ENCODE peak calls at places on chromosomes 7 and 10, in seven cellular contexts. S, N, O, J, B, U and T are unnamed samples.

GRCh38 chr10:5987747-5988146 is 10.4 kb upstream of the IL15RA start:
- DNase-seq in S (no peak), N (no peak), O (no peak), J (no peak), B (no peak), U (peak; percentile 54), T (no peak)

GRCh38 chr10:114544045-114544659 is 113.9 kb downstream of the ABLIM1 start:
- DNase-seq in S (no peak), N (no peak), O (no peak), J (no peak), B (no peak), U (no peak), T (no peak)

GRCh38 chr7:29337628-29338116 is 143.1 kb downstream of the CHN2 start:
- DNase-seq in S (no peak), N (no peak), O (peak; percentile 78), J (no peak), B (no peak), U (no peak), T (no peak)

GRCh38 chr10:60389413-60390009 is at the start of gene ANK3:
- DNase-seq in S (no peak), N (no peak), O (no peak), J (no peak), B (no peak), U (no peak), T (no peak)

GRCh38 chr10:62019013-62019684 is 117.7 kb downstream of the ARID5B start:
- DNase-seq in S (no peak), N (no peak), O (peak; percentile 90), J (no peak), B (no peak), U (no peak), T (no peak)

GRCh38 chr10:47046321-47047126 is 135.3 kb downstream of the PTPN20 start:
- DNase-seq in S (no peak), N (no peak), O (no peak), J (no peak), B (no peak), U (no peak), T (no peak)

GRCh38 chr10:28442375-28442774 is 90.5 kb upstream of the WAC start:
- DNase-seq in S (no peak), N (no peak), O (no peak), J (no peak), B (no peak), U (no peak), T (no peak)

GRCh38 chr7:98687331-98687863 is 70.3 kb downstream of the NPTX2 start:
- DNase-seq in S (peak; percentile 38), N (no peak), O (no peak), J (no peak), B (no peak), U (no peak), T (no peak)

GRCh38 chr7:30894866-30895408 is 16.7 kb upstream of the AQP1 start:
- DNase-seq in S (no peak), N (no peak), O (no peak), J (no peak), B (peak; percentile 65), U (no peak), T (no peak)

GRCh38 chr7:30897770-30898169 is 13.9 kb upstream of the AQP1 start:
- DNase-seq in S (no peak), N (no peak), O (no peak), J (no peak), B (peak; percentile 8), U (no peak), T (no peak)

GRCh38 chr7:30894009-30894408 is 17.6 kb upstream of the AQP1 start:
- DNase-seq in S (no peak), N (no peak), O (no peak), J (no peak), B (peak; percentile 48), U (no peak), T (no peak)

GRCh38 chr7:30896783-30897617 is 14.7 kb upstream of the AQP1 start:
- DNase-seq in S (no peak), N (no peak), O (no peak), J (no peak), B (peak; percentile 81), U (no peak), T (no peak)

GRCh38 chr7:30896041-30896440 is 15.6 kb upstream of the AQP1 start:
- DNase-seq in S (no peak), N (no peak), O (no peak), J (no peak), B (peak; percentile 41), U (no peak), T (no peak)
- H3K4me1 ChIP-seq in S (peaks cover 13% of the 10 kb centered on the region), N (peaks cover 8% of the 10 kb centered on the region), O (peaks cover 9% of the 10 kb centered on the region), J (no peaks in the 10 kb centered on the region), B (peaks cover 57% of the 10 kb centered on the region), U (peaks cover 75% of the 10 kb centered on the region), T (peaks cover 33% of the 10 kb centered on the region)

GRCh38 chr10:69364232-69364631 is 52.5 kb downstream of the TACR2 start:
- DNase-seq in S (no peak), N (no peak), O (no peak), J (no peak), B (no peak), U (no peak), T (no peak)
- H3K27ac ChIP-seq in S (no peak overlapping the region), N (no peak overlapping the region), O (no peak overlapping the region), J (no peak overlapping the region), B (no peak overlapping the region), U (no peak overlapping the region), T (peak overlapping the region; percentile 95)

DNA sequence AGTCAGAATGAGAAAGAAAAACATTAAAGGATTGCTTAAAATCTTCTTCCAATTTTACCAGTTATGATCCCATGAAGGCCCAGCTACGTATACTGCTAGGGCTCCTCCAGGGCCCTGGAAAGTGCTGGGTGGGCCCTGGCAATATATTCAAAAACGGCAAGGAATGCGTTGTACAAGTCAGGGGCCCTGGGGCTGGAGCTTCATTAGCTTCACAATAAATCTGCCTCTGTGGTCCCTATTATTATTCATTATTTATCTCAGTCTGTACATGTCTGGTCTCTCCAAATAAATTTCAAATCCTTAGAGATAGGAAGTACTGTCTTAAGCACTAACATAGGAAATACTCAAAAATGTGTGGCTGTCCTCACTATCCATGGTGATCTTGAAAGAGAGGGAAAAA is 7.6 kb downstream of the JAZF1 start:
- DNase-seq in S (no peak), N (no peak), O (no peak), J (no peak), B (no peak), U (no peak), T (no peak)
- H3K4me1 ChIP-seq in S (peaks cover 9% of the 10 kb centered on the region), N (peaks cover 3% of the 10 kb centered on the region), O (peaks cover 6% of the 10 kb centered on the region), J (no peaks in the 10 kb centered on the region), B (peaks cover 4% of the 10 kb centered on the region), U (peaks cover 26% of the 10 kb centered on the region), T (peaks cover 2% of the 10 kb centered on the region)

GRCh38 chr10:78656815-78657621 is 411.7 kb upstream of the ZMIZ1 start:
- DNase-seq in S (peak; percentile 78), N (no peak), O (peak; percentile 62), J (peak; percentile 39), B (peak; percentile 63), U (peak; percentile 23), T (no peak)
- H3K27ac ChIP-seq in S (peak overlapping the region; percentile 12), N (no peak overlapping the region), O (no peak overlapping the region), J (no peak overlapping the region), B (no peak overlapping the region), U (no peak overlapping the region), T (no peak overlapping the region)

GRCh38 chr10:87935290-87936141 is 72.1 kb downstream of the PTEN start:
- DNase-seq in S (no peak), N (no peak), O (peak; percentile 68), J (no peak), B (no peak), U (no peak), T (no peak)

GRCh38 chr10:87942884-87943527 is 79.6 kb downstream of the PTEN start:
- DNase-seq in S (no peak), N (no peak), O (peak; percentile 32), J (no peak), B (no peak), U (no peak), T (no peak)

GRCh38 chr10:87945994-87946393 is 82.6 kb downstream of the PTEN start:
- DNase-seq in S (no peak), N (no peak), O (no peak), J (no peak), B (no peak), U (no peak), T (no peak)

DNA sequence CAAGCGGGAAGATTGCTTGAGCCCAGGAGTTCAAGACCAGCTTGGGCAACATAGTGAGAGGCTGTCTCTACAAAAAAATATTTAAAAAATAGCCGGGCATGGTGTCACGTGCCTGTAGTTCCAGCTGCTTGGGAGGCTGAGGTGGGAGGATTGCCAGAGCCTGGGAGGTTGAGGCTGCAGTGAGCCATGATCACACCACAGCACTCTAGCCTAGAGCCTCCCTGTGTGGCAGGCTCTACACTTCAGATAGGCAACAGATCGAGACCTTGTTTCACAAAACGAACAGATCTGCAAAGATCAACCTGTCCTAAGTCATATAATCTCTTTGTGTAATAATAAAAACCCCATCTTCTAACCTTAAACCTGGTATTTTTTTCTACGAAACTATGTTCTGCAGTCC is 76.8 kb downstream of the PTEN start:
- DNase-seq in S (no peak), N (no peak), O (no peak), J (no peak), B (no peak), U (no peak), T (no peak)
- H3K4me1 ChIP-seq in S (no peaks in the 10 kb centered on the region), N (peaks cover 23% of the 10 kb centered on the region), O (peaks cover 14% of the 10 kb centered on the region), J (no peaks in the 10 kb centered on the region), B (peaks cover 28% of the 10 kb centered on the region), U (no peaks in the 10 kb centered on the region), T (no peaks in the 10 kb centered on the region)

DNA sequence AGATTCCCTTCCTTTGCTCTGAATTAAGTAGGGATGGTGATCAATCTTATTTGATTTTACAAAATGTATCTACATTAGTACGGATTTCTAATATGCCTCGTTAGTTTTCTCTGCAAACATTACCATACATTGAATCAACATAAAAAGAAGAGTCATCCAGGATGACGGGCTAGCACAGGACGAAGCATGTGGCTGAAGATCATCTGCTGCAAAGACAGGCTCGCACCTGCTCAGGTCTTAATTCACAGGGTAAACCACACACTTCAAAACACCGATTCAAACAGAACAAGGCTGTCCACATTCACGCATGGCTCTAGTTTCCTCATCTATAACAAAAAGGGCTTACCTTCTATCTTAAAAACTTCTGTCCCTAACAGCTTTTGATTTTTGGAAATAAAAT is 323.0 kb downstream of the PARD3 start:
- DNase-seq in S (no peak), N (peak; percentile 47), O (no peak), J (no peak), B (no peak), U (no peak), T (no peak)
- H3K27ac ChIP-seq in S (no peak overlapping the region), N (peak overlapping the region; percentile 88), O (no peak overlapping the region), J (no peak overlapping the region), B (no peak overlapping the region), U (no peak overlapping the region), T (no peak overlapping the region)

DNA sequence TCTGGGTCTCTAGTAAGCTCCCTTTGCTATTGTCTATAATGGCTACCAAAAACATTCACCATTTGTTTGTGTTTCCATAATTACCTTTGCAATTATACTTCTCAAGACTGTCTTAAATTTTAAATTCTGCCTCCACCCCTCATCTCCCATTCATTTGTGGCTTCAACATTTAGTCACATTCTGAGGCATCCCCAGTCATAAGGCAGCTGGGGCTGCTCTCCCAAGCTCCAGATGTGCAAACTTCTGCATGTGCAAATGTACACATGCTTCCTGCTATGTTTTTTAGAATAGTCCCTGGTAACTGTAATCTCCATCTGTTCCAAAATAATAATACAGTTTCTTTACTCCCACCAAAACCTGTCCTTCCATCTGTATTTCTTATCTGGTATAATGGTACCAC is 97.3 kb downstream of the CDK6 start:
- DNase-seq in S (no peak), N (no peak), O (no peak), J (no peak), B (no peak), U (no peak), T (no peak)
- H3K4me1 ChIP-seq in S (peaks cover 19% of the 10 kb centered on the region), N (peaks cover 44% of the 10 kb centered on the region), O (peaks cover 13% of the 10 kb centered on the region), J (no peaks in the 10 kb centered on the region), B (no peaks in the 10 kb centered on the region), U (no peaks in the 10 kb centered on the region), T (no peaks in the 10 kb centered on the region)

GRCh38 chr7:149570784-149571183 is 73.2 kb upstream of the ZNF746 start:
- DNase-seq in S (no peak), N (no peak), O (no peak), J (no peak), B (peak; percentile 59), U (no peak), T (no peak)
- H3K27ac ChIP-seq in S (no peak overlapping the region), N (no peak overlapping the region), O (no peak overlapping the region), J (no peak overlapping the region), B (no peak overlapping the region), U (no peak overlapping the region), T (no peak overlapping the region)